ENCODE peak calls at places on chromosomes 13 and 19, in four cellular contexts. N is vagina, P is AG04450, C is fibroblast of mammary gland. L is an unnamed sample.

GRCh38 chr19:6772028-6772865 is at the start of gene VAV1:
- DNase-seq in C (no peak), P (no peak), N (no peak), L (peak)

GRCh38 chr19:46944918-46945628 is 74.6 kb upstream of the NPAS1 start:
- DNase-seq in N (no peak), P (no peak), C (peak), L (peak)

GRCh38 chr13:68160466-68160865 is 930.3 kb upstream of the PCDH9 start:
- DNase-seq in N (no peak), P (no peak), C (peak), L (no peak)

GRCh38 chr13:64633948-64634347 is 2596.2 kb downstream of the PCDH9 start:
- DNase-seq in C (no peak), P (no peak), N (no peak), L (no peak)

GRCh38 chr13:114167445-114167844 is 11.6 kb upstream of the CFAP97D2 start:
- DNase-seq in C (peak), N (no peak), P (no peak), L (no peak)

GRCh38 chr13:101746513-101746912 is 294.0 kb downstream of the ITGBL1 start:
- DNase-seq in N (no peak), C (no peak), P (no peak), L (no peak)

GRCh38 chr13:38897521-38897920 is 93.1 kb downstream of the STOML3 start:
- DNase-seq in P (no peak), C (no peak), N (no peak), L (no peak)

GRCh38 chr19:55638864-55639359 is 1.9 kb upstream of the ZNF580 start:
- DNase-seq in P (no peak), N (no peak), C (peak), L (no peak)

DNA sequence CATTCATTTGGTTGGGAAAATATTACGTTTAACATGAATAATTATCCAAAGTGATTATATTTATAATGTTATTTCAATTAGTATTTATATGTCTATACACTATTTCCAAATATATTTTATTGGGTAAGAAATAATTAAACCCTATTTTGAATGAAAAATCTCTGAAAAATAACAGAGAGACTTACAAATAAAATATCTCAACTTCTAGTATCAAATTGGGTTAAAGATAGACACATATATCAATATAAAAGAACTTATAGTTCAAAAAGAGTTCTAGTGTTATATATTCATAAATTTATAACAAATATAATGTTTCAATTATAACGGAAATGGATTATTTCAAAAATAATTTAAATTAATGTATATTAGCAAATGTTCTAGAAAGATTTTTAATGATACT is 482.6 kb upstream of the PCDH20 start:
- DNase-seq in P (no peak), N (no peak), C (no peak), L (no peak)
- TF ChIP-seq CTCF in P (no peak), N (no peak), C (no peak), L (no peak)

GRCh38 chr13:48400820-48401219 is 12.1 kb downstream of the LPAR6 start:
- DNase-seq in N (no peak), C (peak), P (no peak), L (no peak)
- TF ChIP-seq CTCF in N (no peak), C (no peak), P (no peak), L (no peak)

DNA sequence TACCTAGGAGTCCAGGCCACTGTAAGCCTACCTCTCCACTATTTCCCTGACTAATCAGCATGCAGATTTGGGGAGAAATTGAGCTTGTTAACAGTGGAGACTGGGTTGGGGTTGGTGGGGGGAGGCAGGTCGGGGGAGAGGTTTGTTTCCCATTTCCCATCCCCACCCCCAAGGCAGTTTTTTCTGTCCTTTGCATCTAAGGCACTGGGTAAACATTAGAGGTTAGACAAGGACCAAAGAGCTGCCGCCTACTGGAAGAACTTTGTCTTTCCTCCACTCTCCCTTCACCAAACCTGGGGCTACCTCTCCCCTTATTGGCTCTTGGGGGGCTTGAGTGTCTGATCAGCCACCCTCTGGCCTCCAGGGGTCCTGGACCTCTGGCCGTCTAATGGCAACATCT is 953 bp downstream of the KCNN4 start:
- DNase-seq in N (no peak), P (no peak), C (no peak), L (no peak)
- TF ChIP-seq CTCF in N (no peak), P (no peak), C (no peak), L (no peak)

GRCh38 chr19:49570997-49571676 is 9.2 kb downstream of the NOSIP start:
- DNase-seq in C (no peak), N (no peak), P (no peak), L (no peak)
- TF ChIP-seq CTCF in C (no peak), N (no peak), P (no peak), L (no peak)

GRCh38 chr13:48189122-48189521 is 43.9 kb upstream of the ITM2B start:
- DNase-seq in N (no peak), C (no peak), P (no peak), L (no peak)
- TF ChIP-seq CTCF in N (no peak), C (no peak), P (no peak), L (no peak)

GRCh38 chr19:7862413-7862951 is 11.7 kb downstream of the PRR36 start:
- DNase-seq in C (peak), N (no peak), P (no peak), L (peak)

GRCh38 chr19:7860166-7860901 is 13.9 kb downstream of the PRR36 start:
- DNase-seq in P (no peak), C (no peak), N (no peak), L (no peak)

GRCh38 chr19:7860902-7861618 is 13.1 kb downstream of the PRR36 start:
- DNase-seq in N (no peak), P (no peak), C (no peak), L (no peak)

GRCh38 chr19:7863157-7863970 is 10.8 kb downstream of the PRR36 start:
- DNase-seq in P (no peak), N (no peak), C (no peak), L (no peak)

DNA sequence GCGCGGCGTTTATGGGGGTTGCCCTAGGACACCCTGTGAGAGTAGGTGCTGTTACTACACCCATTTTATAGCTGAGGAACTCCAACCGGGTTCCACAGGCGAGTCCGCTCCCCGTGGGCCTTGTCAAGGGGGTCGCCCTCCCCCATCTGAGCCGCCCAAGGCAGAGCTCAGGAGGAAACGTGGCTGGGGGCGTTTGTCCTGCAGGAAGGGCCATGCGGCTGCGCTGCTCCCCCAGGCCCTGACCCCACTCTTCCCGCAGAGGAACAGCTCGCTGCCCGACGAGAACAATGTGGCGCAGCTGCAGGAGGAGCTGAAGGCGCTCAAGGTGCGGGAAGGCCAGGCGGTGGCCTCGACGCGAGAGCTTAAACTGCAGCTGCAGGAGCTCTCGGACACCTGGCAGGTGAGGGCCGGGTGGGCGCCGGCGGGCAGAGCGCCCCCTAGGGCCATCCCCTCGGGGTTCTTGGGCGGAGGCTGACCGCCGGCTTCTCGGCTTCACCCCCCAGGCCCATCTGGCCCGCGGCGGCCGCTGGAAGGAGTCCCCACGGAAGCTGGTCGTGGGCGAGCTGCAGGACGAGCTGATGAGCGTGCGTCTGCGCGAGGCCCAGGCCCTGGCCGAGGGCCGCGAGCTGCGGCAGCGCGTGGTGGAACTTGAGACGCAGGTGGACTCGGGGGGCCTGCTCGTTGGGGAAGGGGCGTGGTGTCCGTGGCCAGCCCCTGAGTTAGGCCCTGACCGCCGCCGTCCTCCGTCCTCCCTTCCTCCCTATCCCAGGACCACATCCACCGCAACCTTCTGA is 12.4 kb downstream of the PRR36 start:
- DNase-seq in C (no peak), P (no peak), N (no peak), L (no peak)
- TF ChIP-seq CTCF in C (no peak), P (no peak), N (no peak), L (no peak)

GRCh38 chr13:33487575-33488243 is 202.2 kb upstream of the STARD13 start:
- DNase-seq in P (no peak), C (peak), N (no peak), L (no peak)
- TF ChIP-seq CTCF in P (peak), C (peak), N (no peak), L (peak)

GRCh38 chr19:54189020-54189667 is at the start of gene MBOAT7:
- DNase-seq in P (no peak), N (no peak), C (no peak), L (no peak)
- TF ChIP-seq CTCF in P (no peak), N (peak), C (no peak), L (peak)

L was measured in left ventricle myocardium inferior.